ENCODE peak calls at places on chromosomes 11 and 22, in five cellular contexts. S is nephron progenitor cell, Y is right atrium auricular region, Z is left ventricle myocardium inferior, N is HL-60. I is an unnamed sample.

GRCh38 chr11:76150141-76150540 is 56.2 kb downstream of the WNT11 start:
- DNase-seq in Y (no peak), N (no peak), S (no peak), Z (no peak), I (no peak)

GRCh38 chr11:78197816-78198215 is 9.1 kb downstream of the USP35 start:
- DNase-seq in Y (no peak), N (no peak), Z (no peak), S (no peak), I (no peak)

GRCh38 chr11:117229931-117230285 is 2.0 kb downstream of the PCSK7 start:
- DNase-seq in S (no peak), Z (no peak), Y (no peak), N (no peak), I (no peak)

GRCh38 chr22:49518436-49518970 is 309.2 kb downstream of the BRD1 start:
- DNase-seq in S (no peak), N (no peak), Z (no peak), Y (no peak), I (no peak)

GRCh38 chr11:5200582-5200981 is at the start of gene OR51V1:
- DNase-seq in Z (no peak), S (no peak), N (no peak), Y (no peak), I (no peak)

GRCh38 chr11:60870276-60870675 is 2.9 kb downstream of the ZP1 start:
- DNase-seq in Y (no peak), Z (no peak), N (no peak), S (no peak), I (no peak)

GRCh38 chr11:33732176-33732575 is 4.0 kb downstream of the CD59 start:
- DNase-seq in Z (no peak), Y (no peak), N (peak; percentile 72), S (no peak), I (no peak)

GRCh38 chr11:33545941-33546340 is 154.7 kb downstream of the C11orf91 start:
- DNase-seq in S (no peak), Z (no peak), Y (no peak), N (no peak), I (no peak)

GRCh38 chr11:45933131-45933821 is 10.8 kb downstream of the LARGE2 start:
- DNase-seq in S (no peak), Z (peak; percentile 10), Y (no peak), N (no peak), I (no peak)

GRCh38 chr22:35313311-35314121 is 13.8 kb downstream of the TOM1 start:
- DNase-seq in Z (peak; percentile 70), S (no peak), N (no peak), Y (no peak), I (no peak)

GRCh38 chr11:30735946-30736345 is 149.8 kb upstream of the MPPED2 start:
- DNase-seq in Y (no peak), Z (no peak), S (no peak), N (no peak), I (no peak)

GRCh38 chr22:31286360-31287255 is 5.7 kb downstream of the PIK3IP1 start:
- DNase-seq in Z (no peak), S (no peak), N (no peak), Y (no peak), I (no peak)

GRCh38 chr22:28600546-28601143 is 79.0 kb downstream of the TTC28 start:
- DNase-seq in Y (no peak), S (no peak), N (peak; percentile 29), Z (no peak), I (no peak)

GRCh38 chr11:115527534-115528125 is 23.4 kb upstream of the CADM1 start:
- DNase-seq in Y (no peak), N (no peak), Z (no peak), S (no peak), I (no peak)

GRCh38 chr22:32502346-32502745 is 27.7 kb downstream of the FBXO7 start:
- DNase-seq in S (no peak), N (no peak), Z (no peak), Y (no peak), I (no peak)

GRCh38 chr11:32332990-32333334 is 102.4 kb downstream of the WT1 start:
- DNase-seq in S (no peak), Y (no peak), Z (no peak), N (no peak), I (no peak)

GRCh38 chr11:44852159-44852707 is 98.5 kb downstream of the TP53I11 start:
- DNase-seq in Z (no peak), N (no peak), S (no peak), Y (no peak), I (no peak)

GRCh38 chr22:30856699-30857098 is 111.9 kb downstream of the MORC2 start:
- DNase-seq in Y (no peak), S (no peak), N (no peak), Z (no peak), I (no peak)

GRCh38 chr11:132992838-132993680 is 539.2 kb downstream of the OPCML start:
- DNase-seq in S (no peak), N (no peak), Z (no peak), Y (no peak), I (peak; percentile 19)

GRCh38 chr11:126284829-126285228 is 1.9 kb downstream of the TIRAP start:
- DNase-seq in N (no peak), Z (no peak), Y (peak; percentile 72), S (no peak), I (no peak)

GRCh38 chr11:36565033-36565610 is 2.7 kb upstream of the RAG1 start:
- DNase-seq in Y (no peak), Z (no peak), S (no peak), N (no peak), I (no peak)

GRCh38 chr22:27885977-27886842 is 32.8 kb downstream of the PITPNB start:
- DNase-seq in S (peak; percentile 55), Z (no peak), N (no peak), Y (no peak), I (peak; percentile 36)

GRCh38 chr11:14144905-14145304 is 182.4 kb downstream of the SPON1 start:
- DNase-seq in Z (no peak), N (no peak), Y (no peak), S (no peak), I (no peak)

GRCh38 chr22:49099496-49100124 is 728.1 kb downstream of the BRD1 start:
- DNase-seq in Z (no peak), Y (no peak), N (no peak), S (no peak), I (no peak)

GRCh38 chr11:95232666-95233065 is 1.7 kb upstream of the SESN3 start:
- DNase-seq in Z (no peak), N (no peak), Y (no peak), S (no peak), I (no peak)

GRCh38 chr11:16009021-16009420 is 347.3 kb downstream of the SOX6 start:
- DNase-seq in Y (no peak), S (no peak), N (no peak), Z (no peak), I (no peak)

GRCh38 chr22:50049299-50050195 is 8.6 kb downstream of the TTLL8 start:
- DNase-seq in Y (no peak), S (no peak), Z (no peak), N (no peak), I (no peak)

GRCh38 chr11:2811206-2812091 is 74.1 kb downstream of the CDKN1C start:
- DNase-seq in N (no peak), Z (peak; percentile 22), Y (no peak), S (peak; percentile 2), I (no peak)

GRCh38 chr22:49291781-49292180 is 535.9 kb downstream of the BRD1 start:
- DNase-seq in Z (no peak), S (no peak), N (no peak), Y (no peak), I (no peak)

GRCh38 chr22:27110985-27111451 is 453.6 kb downstream of the MIAT start:
- DNase-seq in Z (no peak), N (no peak), S (no peak), Y (no peak), I (no peak)

GRCh38 chr22:42544686-42545085 is 9.1 kb upstream of the SERHL2 start:
- DNase-seq in Y (no peak), N (no peak), S (no peak), Z (no peak), I (no peak)

GRCh38 chr11:100805509-100806199 is 118.6 kb downstream of the ARHGAP42 start:
- DNase-seq in N (no peak), Z (no peak), Y (no peak), S (no peak), I (no peak)

GRCh38 chr11:17014774-17015638 is 792 bp upstream of the PLEKHA7 start:
- DNase-seq in S (peak; percentile 22), Y (no peak), Z (no peak), N (no peak), I (peak; percentile 44)

GRCh38 chr11:67630943-67631331 is 1.2 kb upstream of the NUDT8 start:
- DNase-seq in S (no peak), Y (no peak), N (no peak), Z (no peak), I (no peak)
- TF ChIP-seq CTCF in S (no peak), Y (peak; percentile 26), N (no peak), Z (peak; percentile 1), I (no peak)

GRCh38 chr11:1226226-1226961 is 3.5 kb downstream of the MUC5B start:
- DNase-seq in Y (no peak), N (no peak), S (peak; percentile 38), Z (peak; percentile 11), I (no peak)
- TF ChIP-seq CTCF in Y (no peak), N (no peak), S (no peak), Z (no peak), I (no peak)

DNA sequence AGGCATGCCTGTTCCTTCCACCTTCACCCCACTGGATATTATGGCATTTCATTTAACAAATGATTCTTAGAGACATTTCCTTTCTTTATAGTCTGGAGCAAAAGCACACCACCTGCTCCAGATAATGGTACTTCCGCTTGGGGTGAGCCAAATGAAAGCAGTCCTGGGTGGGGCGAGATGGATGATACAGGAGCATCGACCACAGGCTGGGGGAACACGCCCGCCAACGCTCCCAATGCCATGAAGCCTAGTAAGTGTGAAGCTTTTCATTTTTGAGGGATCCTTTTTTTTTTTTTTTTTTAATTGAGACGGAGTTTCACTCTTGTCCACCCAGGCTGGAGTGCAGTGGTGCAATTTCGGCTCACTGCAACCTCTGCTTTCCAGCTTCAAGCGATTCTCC is 76.3 kb upstream of the ADSL start:
- DNase-seq in Z (no peak), Y (no peak), N (no peak), S (no peak), I (no peak)
- TF ChIP-seq CTCF in Z (no peak), Y (no peak), N (no peak), S (no peak), I (no peak)

GRCh38 chr22:38211556-38211955 is 9.8 kb downstream of the MAFF start:
- DNase-seq in Z (no peak), S (no peak), Y (no peak), N (no peak), I (no peak)

GRCh38 chr22:38213319-38214247 is 11.8 kb downstream of the MAFF start:
- DNase-seq in Y (no peak), Z (no peak), N (no peak), S (no peak), I (no peak)

GRCh38 chr22:38215156-38216038 is 13.6 kb downstream of the MAFF start:
- DNase-seq in Z (no peak), S (no peak), Y (no peak), N (no peak), I (no peak)

GRCh38 chr22:38212442-38212841 is 10.6 kb downstream of the MAFF start:
- DNase-seq in Z (no peak), S (no peak), Y (no peak), N (no peak), I (no peak)

GRCh38 chr22:38214248-38215056 is 12.7 kb downstream of the MAFF start:
- DNase-seq in S (peak; percentile 88), Y (peak; percentile 69), N (no peak), Z (peak; percentile 61), I (peak; percentile 75)
- TF ChIP-seq CTCF in S (no peak), Y (peak; percentile 44), N (no peak), Z (peak; percentile 18), I (no peak)